ENCODE peak calls at places on chromosome 11, in eight cellular contexts. B is CD8-positive, alpha-beta T cell; Q is A549; E is thoracic aorta; Z is left ventricle myocardium inferior; J is neuronal stem cell; I is right cardiac atrium; P is tibial artery. C is an unnamed sample.
A peak's percentile ranks its signal among the peaks of the same experiment; 100 is the strongest.

GRCh38 chr11:13169709-13170108 is 107.9 kb upstream of the BMAL1 start:
- DNase-seq in Q (no peak), Z (no peak), I (no peak), B (no peak), E (no peak), J (no peak), P (no peak), C (no peak)

GRCh38 chr11:72743321-72744221 is 8.6 kb downstream of the ARAP1 start:
- DNase-seq in P (no peak), I (peak; percentile 53), B (peak; percentile 61), E (no peak), J (no peak), Z (no peak), Q (no peak), C (no peak)

GRCh38 chr11:40328890-40329617 is 1130.4 kb downstream of the LRRC4C start:
- DNase-seq in I (no peak), P (no peak), B (no peak), J (no peak), Z (peak; percentile 15), Q (peak; percentile 64), E (peak; percentile 78), C (peak; percentile 48)

GRCh38 chr11:120695426-120695825 is 183.9 kb downstream of the GRIK4 start:
- DNase-seq in P (no peak), Z (no peak), Q (no peak), I (no peak), E (no peak), J (no peak), B (no peak), C (no peak)

GRCh38 chr11:8870461-8871282 is 40.3 kb upstream of the AKIP1 start:
- DNase-seq in Z (peak; percentile 57), P (peak; percentile 69), Q (peak; percentile 58), E (no peak), J (peak; percentile 58), I (peak; percentile 83), B (no peak), C (peak; percentile 84)

GRCh38 chr11:783581-784015 is 6.3 kb downstream of the CEND1 start:
- DNase-seq in Z (peak; percentile 68), E (peak; percentile 47), P (peak; percentile 88), Q (no peak), I (peak; percentile 92), B (no peak), J (peak; percentile 70), C (peak; percentile 89)

GRCh38 chr11:37557990-37558389 is 960.0 kb upstream of the RAG2 start:
- DNase-seq in I (no peak), B (no peak), P (no peak), E (no peak), Z (no peak), Q (no peak), J (no peak), C (no peak)

GRCh38 chr11:77968337-77968736 is 26.1 kb downstream of the INTS4 start:
- DNase-seq in P (no peak), Z (no peak), E (no peak), I (no peak), J (no peak), Q (no peak), B (no peak), C (no peak)

GRCh38 chr11:824292-824880 is 3.3 kb upstream of the CRACR2B start:
- DNase-seq in P (no peak), B (no peak), E (no peak), Q (no peak), I (peak; percentile 66), J (no peak), Z (no peak), C (no peak)

GRCh38 chr11:85316967-85317366 is 310.2 kb downstream of the DLG2 start:
- DNase-seq in J (no peak), E (no peak), I (no peak), P (no peak), B (no peak), Z (no peak), Q (no peak), C (no peak)

GRCh38 chr11:73576226-73576625 is 21.7 kb downstream of the FAM168A start:
- DNase-seq in E (no peak), P (no peak), Q (no peak), B (no peak), I (no peak), Z (no peak), J (peak; percentile 30), C (no peak)

GRCh38 chr11:116835791-116836647 is 1.4 kb downstream of the APOA1 start:
- DNase-seq in J (peak; percentile 76), E (peak; percentile 43), P (peak; percentile 95), B (peak; percentile 87), Z (peak; percentile 88), I (peak; percentile 97), Q (peak; percentile 67), C (peak; percentile 95)

DNA sequence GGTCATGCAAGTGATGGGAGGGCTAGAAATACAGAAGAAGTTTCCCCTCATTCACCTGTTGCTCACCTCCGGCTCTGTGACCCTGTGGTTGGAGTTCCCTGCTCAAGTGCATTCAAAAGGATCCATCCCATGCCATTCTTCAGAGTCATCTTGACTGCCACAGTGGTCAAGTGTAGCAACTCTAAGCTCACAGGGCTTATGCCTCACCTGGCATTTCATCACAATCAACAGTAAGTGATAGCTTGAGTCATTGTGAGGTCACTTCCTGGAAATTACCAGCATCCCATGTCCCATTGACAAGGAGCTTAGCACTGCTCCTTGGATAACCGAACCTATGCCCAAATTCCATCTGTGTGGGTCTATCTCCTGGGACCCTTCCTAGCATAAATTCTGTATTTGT is 55.6 kb downstream of the OR4C45 start:
- DNase-seq in B (no peak), I (no peak), P (peak; percentile 9), J (no peak), Q (no peak), Z (no peak), E (no peak), C (no peak)
- H3K9me3 ChIP-seq in B (no peaks in the 10 kb centered on the region), I (no peaks in the 10 kb centered on the region), P (no peaks in the 10 kb centered on the region), J (peaks cover 14% of the 10 kb centered on the region), Q (peaks cover 4% of the 10 kb centered on the region), Z (no peaks in the 10 kb centered on the region), E (no peaks in the 10 kb centered on the region), C (no peaks in the 10 kb centered on the region)

DNA sequence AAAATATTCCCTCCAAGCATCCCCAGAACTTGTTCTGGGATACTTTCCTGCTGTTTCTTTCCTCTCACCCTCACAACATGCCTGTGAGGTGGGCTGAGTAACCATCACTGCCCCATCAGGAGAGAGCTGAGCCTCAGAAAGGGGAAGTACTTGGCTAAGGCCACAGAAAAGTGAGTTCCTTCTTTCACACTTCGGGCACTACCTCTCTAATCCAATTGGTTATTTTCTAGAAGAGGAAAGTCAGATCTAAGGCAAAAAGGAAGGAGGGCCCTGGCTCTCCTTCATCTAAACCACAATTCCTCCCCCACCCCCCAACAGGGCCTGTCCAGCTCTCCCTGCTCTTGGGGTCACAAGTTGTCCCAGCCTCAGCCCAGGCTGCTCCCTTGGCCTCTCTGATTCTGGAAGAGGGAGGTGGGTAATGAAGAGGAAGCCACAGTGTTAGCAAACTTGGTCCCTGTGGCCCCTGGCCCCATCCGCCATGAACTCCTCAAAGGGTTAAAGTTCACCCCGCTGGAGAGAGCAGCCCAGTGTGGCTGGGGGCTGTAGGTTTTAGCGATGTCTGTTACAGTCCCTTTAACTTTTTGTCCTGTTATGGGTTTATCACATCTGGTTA is 34.0 kb downstream of the SLC22A12 start:
- DNase-seq in I (no peak), E (no peak), J (no peak), Z (no peak), P (no peak), Q (no peak), B (no peak), C (no peak)
- H3K4me1 ChIP-seq in I (peaks cover 8% of the 10 kb centered on the region), E (no peaks in the 10 kb centered on the region), J (peaks cover 26% of the 10 kb centered on the region), Z (peaks cover 9% of the 10 kb centered on the region), P (no peaks in the 10 kb centered on the region), Q (no peaks in the 10 kb centered on the region), B (peaks cover 10% of the 10 kb centered on the region), C (peaks cover 10% of the 10 kb centered on the region)

GRCh38 chr11:33733978-33734377 is 2.2 kb downstream of the CD59 start:
- DNase-seq in I (no peak), Q (no peak), E (no peak), Z (no peak), P (no peak), J (no peak), B (no peak), C (no peak)
- H3K4me3 ChIP-seq in I (peak overlapping the region; percentile 85), Q (peak overlapping the region; percentile 75), E (peak overlapping the region; percentile 98), Z (peak overlapping the region; percentile 78), P (peak overlapping the region; percentile 78), J (no peak overlapping the region), B (no peak overlapping the region), C (peak overlapping the region; percentile 98)

DNA sequence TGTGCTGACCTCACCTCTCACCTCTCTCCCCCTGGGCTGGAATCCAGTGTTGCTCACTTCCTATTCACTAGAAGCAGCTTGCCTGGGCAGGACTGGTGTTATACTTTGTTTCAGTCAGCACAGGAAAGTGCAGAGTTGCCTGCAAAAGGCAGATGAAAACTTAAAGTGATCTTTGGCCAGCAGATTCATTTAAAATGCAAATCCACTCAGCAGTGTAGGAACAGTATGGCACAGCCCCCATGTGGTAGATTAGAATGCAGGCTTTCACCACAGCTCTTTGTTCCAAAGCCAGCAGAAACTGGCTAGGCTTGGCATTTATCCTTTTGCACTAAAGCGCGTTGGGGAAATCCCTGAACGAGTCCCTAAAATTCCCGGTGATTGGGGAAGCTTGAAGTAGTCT is 301.2 kb downstream of the OR4C45 start:
- DNase-seq in E (no peak), Z (no peak), B (no peak), I (no peak), Q (no peak), J (no peak), P (no peak), C (no peak)
- H3K9me3 ChIP-seq in E (no peaks in the 10 kb centered on the region), Z (peaks cover 16% of the 10 kb centered on the region), B (no peaks in the 10 kb centered on the region), I (no peaks in the 10 kb centered on the region), Q (no peaks in the 10 kb centered on the region), J (peaks cover 2% of the 10 kb centered on the region), P (no peaks in the 10 kb centered on the region), C (peaks cover 8% of the 10 kb centered on the region)

GRCh38 chr11:123122341-123122740 is 60.4 kb upstream of the HSPA8 start:
- DNase-seq in E (no peak), P (no peak), I (no peak), Z (no peak), J (no peak), Q (no peak), B (no peak), C (no peak)

GRCh38 chr11:123122852-123123251 is 60.9 kb upstream of the HSPA8 start:
- DNase-seq in B (no peak), I (no peak), Z (no peak), P (no peak), J (no peak), E (no peak), Q (no peak), C (no peak)

GRCh38 chr11:123129920-123130319 is 65.1 kb downstream of the CLMP start:
- DNase-seq in P (no peak), Q (no peak), I (no peak), B (no peak), E (no peak), J (no peak), Z (no peak), C (no peak)

DNA sequence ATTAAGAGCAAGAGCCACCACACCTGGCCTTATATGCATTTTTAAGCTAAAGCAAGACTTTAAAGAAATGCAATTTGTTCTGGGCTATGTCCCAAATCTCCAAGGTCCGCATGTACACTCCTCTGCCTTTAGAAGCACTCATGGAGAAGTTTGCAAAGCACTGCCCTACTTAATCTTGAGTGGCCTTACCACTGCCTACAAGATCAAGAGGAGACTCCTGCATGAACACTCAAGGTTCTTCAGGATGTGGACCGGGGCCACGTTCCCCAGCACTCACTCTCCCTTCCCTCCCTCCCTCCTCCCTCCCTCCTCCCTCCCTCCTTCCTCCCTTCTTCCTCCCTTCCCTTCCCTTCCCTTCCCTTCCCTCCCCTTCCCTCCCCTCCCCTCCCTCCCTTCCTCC is 63.2 kb upstream of the HSPA8 start:
- DNase-seq in B (no peak), E (no peak), Q (no peak), I (no peak), Z (no peak), J (no peak), P (no peak), C (peak; percentile 60)
- H3K4me1 ChIP-seq in B (no peaks in the 10 kb centered on the region), E (peaks cover 22% of the 10 kb centered on the region), Q (peaks cover 27% of the 10 kb centered on the region), I (peaks cover 2% of the 10 kb centered on the region), Z (no peaks in the 10 kb centered on the region), J (peaks cover 4% of the 10 kb centered on the region), P (peaks cover 3% of the 10 kb centered on the region), C (peaks cover 17% of the 10 kb centered on the region)